ENCODE peak calls at places on chromosomes 2 and 18, in six cellular contexts. V is heart right ventricle; Z is esophagus squamous epithelium; U is pancreas; E is CD4-positive, alpha-beta memory T cell; X is testis. S is an unnamed sample. For H3K4me1 and H3K27me3, the result is how much of the 10 kb centered on the place peaks cover.

GRCh38 chr2:159710601-159711180 is 1.6 kb upstream of the MARCHF7 start:
- DNase-seq in V (no peak), Z (no peak), U (no peak), E (no peak), X (no peak), S (no peak)

GRCh38 chr18:59881728-59882685 is 17.8 kb upstream of the PMAIP1 start:
- DNase-seq in V (no peak), Z (no peak), U (no peak), E (no peak), X (no peak), S (no peak)

GRCh38 chr18:78459646-78460045 is 520.0 kb upstream of the SALL3 start:
- DNase-seq in V (no peak), Z (no peak), U (no peak), E (no peak), X (no peak), S (no peak)

GRCh38 chr2:20378341-20378740 is 27.7 kb upstream of the PUM2 start:
- DNase-seq in V (no peak), Z (no peak), U (no peak), E (no peak), X (no peak), S (no peak)

GRCh38 chr2:171762879-171763573 is 75.8 kb downstream of the DYNC1I2 start:
- DNase-seq in V (no peak), Z (no peak), U (no peak), E (no peak), X (no peak), S (peak)

GRCh38 chr18:67194886-67195285 is 321.6 kb downstream of the DSEL start:
- DNase-seq in V (no peak), Z (no peak), U (no peak), E (no peak), X (no peak), S (peak)

GRCh38 chr2:163155279-163155883 is 316.8 kb upstream of the KCNH7 start:
- DNase-seq in V (no peak), Z (no peak), U (no peak), E (no peak), X (no peak), S (no peak)

GRCh38 chr2:132460781-132461180 is 44.2 kb downstream of the GPR39 start:
- DNase-seq in V (no peak), Z (no peak), U (no peak), E (no peak), X (no peak), S (no peak)

GRCh38 chr18:76209597-76209996 is 285.4 kb downstream of the ZNF516 start:
- DNase-seq in V (no peak), Z (no peak), U (no peak), E (no peak), X (no peak), S (no peak)

GRCh38 chr2:188322569-188323531 is 31.2 kb downstream of the GULP1 start:
- DNase-seq in V (no peak), Z (no peak), U (no peak), E (no peak), X (no peak), S (no peak)

GRCh38 chr2:121266543-121267106 is 18.4 kb downstream of the TFCP2L1 start:
- DNase-seq in V (no peak), Z (no peak), U (no peak), E (no peak), X (no peak), S (no peak)

GRCh38 chr2:41941831-41942230 is 106.0 kb upstream of the PKDCC start:
- DNase-seq in V (no peak), Z (no peak), U (no peak), E (no peak), X (no peak), S (no peak)

GRCh38 chr2:64168756-64169155 is 24.5 kb upstream of the PELI1 start:
- DNase-seq in V (no peak), Z (no peak), U (no peak), E (no peak), X (no peak), S (no peak)

GRCh38 chr2:218719457-218719856 is 8.8 kb downstream of the TTLL4 start:
- DNase-seq in V (no peak), Z (no peak), U (no peak), E (no peak), X (no peak), S (no peak)

GRCh38 chr2:192267484-192267883 is 72.8 kb upstream of the TMEFF2 start:
- DNase-seq in V (no peak), Z (no peak), U (no peak), E (no peak), X (no peak), S (no peak)

GRCh38 chr2:74261204-74261864 is 62.9 kb downstream of the MTHFD2 start:
- DNase-seq in V (peak), Z (no peak), U (no peak), E (no peak), X (no peak), S (peak)

GRCh38 chr2:45268631-45269030 is 259.4 kb upstream of the SIX2 start:
- DNase-seq in V (no peak), Z (no peak), U (no peak), E (no peak), X (no peak), S (no peak)

GRCh38 chr2:207119048-207119447 is 46.7 kb downstream of the KLF7 start:
- DNase-seq in V (no peak), Z (no peak), U (no peak), E (no peak), X (no peak), S (no peak)

GRCh38 chr2:96764253-96764637 is 3.5 kb downstream of the CNNM4 start:
- DNase-seq in V (peak), Z (no peak), U (no peak), E (no peak), X (no peak), S (no peak)

GRCh38 chr2:224359569-224359968 is 42.3 kb downstream of the FAM124B start:
- DNase-seq in V (no peak), Z (no peak), U (no peak), E (no peak), X (no peak), S (peak)

GRCh38 chr2:60581461-60582282 is 28.2 kb upstream of the BCL11A start:
- DNase-seq in V (peak), Z (peak), U (peak), E (peak), X (peak), S (peak)

GRCh38 chr2:177324797-177325196 is 60.3 kb upstream of the NFE2L2 start:
- DNase-seq in V (no peak), Z (no peak), U (no peak), E (no peak), X (no peak), S (no peak)

GRCh38 chr2:161004379-161004778 is 155.8 kb upstream of the TANK start:
- DNase-seq in V (no peak), Z (no peak), U (no peak), E (no peak), X (no peak), S (no peak)

GRCh38 chr2:60959501-60959900 is 58.0 kb upstream of the PEX13 start:
- DNase-seq in V (no peak), Z (no peak), U (no peak), E (no peak), X (no peak), S (no peak)

GRCh38 chr2:229572434-229573338 is 141.7 kb downstream of the DNER start:
- DNase-seq in V (no peak), Z (no peak), U (no peak), E (no peak), X (no peak), S (no peak)

GRCh38 chr2:175837046-175837445 is 165.0 kb downstream of the LNPK start:
- DNase-seq in V (no peak), Z (no peak), U (no peak), E (no peak), X (no peak), S (no peak)

GRCh38 chr2:145220496-145220895 is 700.6 kb upstream of the ZEB2 start:
- DNase-seq in V (no peak), Z (no peak), U (no peak), E (no peak), X (no peak), S (no peak)

GRCh38 chr2:174597347-174598047 is at the start of gene WIPF1:
- DNase-seq in V (peak), Z (peak), U (no peak), E (peak), X (no peak), S (no peak)

GRCh38 chr2:170822292-170822884 is 5.7 kb downstream of the GAD1 start:
- DNase-seq in V (no peak), Z (no peak), U (no peak), E (no peak), X (peak), S (no peak)

GRCh38 chr18:25278415-25278814 is 73.6 kb downstream of the ZNF521 start:
- DNase-seq in V (no peak), Z (no peak), U (no peak), E (no peak), X (no peak), S (no peak)

GRCh38 chr2:215049341-215049740 is 89.1 kb downstream of the ABCA12 start:
- DNase-seq in V (no peak), Z (no peak), U (no peak), E (no peak), X (no peak), S (no peak)

GRCh38 chr2:78890940-78891339 is 134.6 kb upstream of the REG3G start:
- DNase-seq in V (no peak), Z (no peak), U (no peak), E (no peak), X (no peak), S (no peak)

GRCh38 chr2:22355816-22356433 is 1029.1 kb upstream of the KLHL29 start:
- DNase-seq in V (peak), Z (no peak), U (peak), E (no peak), X (peak), S (peak)

DNA sequence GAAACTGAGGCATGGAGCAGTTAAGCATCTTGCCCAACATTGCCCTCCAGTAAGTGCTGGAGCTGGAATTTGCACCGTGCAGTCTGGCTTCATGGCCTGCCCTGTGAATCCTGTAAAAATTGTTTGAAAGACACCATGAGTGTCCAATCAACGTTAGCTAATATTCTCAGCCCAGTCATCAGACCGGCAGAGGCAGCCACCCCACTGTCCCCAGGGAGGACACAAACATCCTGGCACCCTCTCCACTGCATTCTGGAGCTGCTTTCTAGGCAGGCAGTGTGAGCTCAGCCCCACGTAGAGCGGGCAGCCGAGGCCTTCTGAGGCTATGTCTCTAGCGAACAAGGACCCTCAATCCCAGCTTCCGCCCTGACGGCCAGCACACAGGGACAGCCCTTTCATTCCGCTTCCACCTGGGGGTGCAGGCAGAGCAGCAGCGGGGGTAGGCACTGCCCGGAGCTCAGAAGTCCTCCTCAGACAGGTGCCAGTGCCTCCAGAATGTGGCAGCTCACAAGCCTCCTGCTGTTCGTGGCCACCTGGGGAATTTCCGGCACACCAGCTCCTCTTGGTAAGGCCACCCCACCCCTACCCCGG is 1.3 kb downstream of the PROC start:
- DNase-seq in V (no peak), Z (no peak), U (no peak), E (no peak), X (no peak), S (no peak)
- H3K4me1 ChIP-seq in V (under half), Z (under half), U (under half), E (under half), X (under half), S (under half)

GRCh38 chr2:233434666-233435375 is 80.5 kb downstream of the DGKD start:
- DNase-seq in V (no peak), Z (no peak), U (no peak), E (no peak), X (peak), S (no peak)

GRCh38 chr2:233436691-233437438 is 82.6 kb downstream of the DGKD start:
- DNase-seq in V (peak), Z (no peak), U (no peak), E (no peak), X (no peak), S (no peak)

GRCh38 chr2:233435436-233436190 is 81.3 kb downstream of the DGKD start:
- DNase-seq in V (no peak), Z (no peak), U (no peak), E (no peak), X (peak), S (no peak)

GRCh38 chr2:233437439-233437955 is 83.2 kb downstream of the DGKD start:
- DNase-seq in V (no peak), Z (no peak), U (no peak), E (no peak), X (no peak), S (no peak)

DNA sequence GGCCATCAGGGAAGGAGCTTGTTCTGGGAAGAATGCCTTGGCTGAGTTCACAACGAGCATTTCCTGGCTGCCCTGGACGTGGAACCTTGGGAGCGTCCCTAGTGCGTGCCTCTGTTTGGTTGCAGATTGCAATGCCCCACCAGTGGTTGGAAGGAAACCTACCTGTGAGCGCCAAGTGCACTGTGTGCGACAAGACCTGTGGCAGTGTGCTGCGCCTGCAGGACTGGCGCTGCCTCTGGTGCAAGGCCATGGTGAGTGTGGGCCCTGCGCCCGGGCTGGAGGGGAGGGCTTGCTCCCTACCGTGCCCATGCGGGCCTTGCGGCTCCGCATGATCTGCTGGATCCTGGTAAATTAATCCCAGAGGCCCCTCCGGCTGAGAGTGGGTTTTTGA is 81.9 kb downstream of the DGKD start:
- DNase-seq in V (no peak), Z (no peak), U (no peak), E (no peak), X (peak), S (no peak)
- H3K27me3 ChIP-seq in V (under half), Z (under half), U (under half), E (under half), X (under half), S (under half)

GRCh38 chr2:236969075-236969474 is 116.6 kb upstream of the COPS8 start:
- DNase-seq in V (no peak), Z (no peak), U (no peak), E (no peak), X (no peak), S (no peak)
- H3K4me3 ChIP-seq in V (no peak), Z (no peak), U (no peak), E (no peak), X (no peak), S (no peak)

DNA sequence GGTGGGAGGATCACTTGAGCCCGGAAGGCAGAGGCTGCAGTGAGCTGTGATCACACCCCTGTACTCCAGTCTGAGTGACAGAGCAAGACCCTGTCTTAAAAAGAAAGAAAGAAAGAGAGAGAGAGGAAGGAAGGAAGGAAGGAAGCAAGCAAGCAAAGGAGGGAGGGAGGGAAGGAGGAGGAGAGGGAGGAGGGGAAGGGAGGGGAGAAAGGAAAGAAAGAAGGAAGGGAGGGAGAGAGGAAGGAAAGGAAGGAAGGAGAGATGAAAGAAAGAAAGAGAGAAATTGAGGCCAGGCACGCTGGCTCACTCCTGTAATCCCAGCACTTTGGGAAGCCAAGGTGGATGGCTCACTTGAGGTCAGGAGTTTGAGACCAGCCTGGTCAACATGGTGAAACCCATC is 2.3 kb upstream of the NCKAP1 start:
- DNase-seq in V (no peak), Z (no peak), U (no peak), E (no peak), X (no peak), S (no peak)
- H3K4me1 ChIP-seq in V (under half), Z (under half), U (under half), E (under half), X (under half), S (under half)

DNA sequence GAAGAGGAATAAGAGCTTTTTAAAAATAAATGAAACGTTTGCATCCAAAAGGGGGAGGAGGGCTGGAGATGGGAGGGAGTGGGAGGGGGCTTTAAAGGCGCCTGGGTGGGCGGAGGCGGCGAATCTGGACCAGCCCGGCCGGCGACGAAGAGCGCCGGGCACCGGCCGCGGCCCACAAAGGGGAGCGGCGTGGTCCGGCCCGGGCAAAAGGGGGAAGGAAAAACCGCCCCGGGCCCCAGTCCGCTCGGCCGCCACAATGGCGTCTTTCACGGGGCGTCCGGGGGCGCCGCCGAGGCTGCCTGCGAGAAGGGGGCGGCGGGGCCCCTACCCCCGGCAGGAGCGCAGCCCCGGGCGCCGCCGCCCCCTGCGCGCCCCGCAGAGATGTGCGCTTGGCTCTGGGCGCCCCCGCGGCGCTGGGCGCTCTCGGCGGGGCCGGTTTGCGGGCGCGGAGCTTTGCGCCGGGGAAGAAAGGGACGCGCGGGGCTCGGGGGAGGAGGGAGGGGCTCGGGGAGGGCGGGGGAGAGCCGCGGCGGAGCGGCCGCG is 108.1 kb upstream of the KCTD1 start:
- DNase-seq in V (no peak), Z (no peak), U (no peak), E (no peak), X (no peak), S (no peak)
- H3K27me3 ChIP-seq in V (under half), Z (under half), U (under half), E (under half), X (under half), S (under half)

GRCh38 chr18:2857491-2858063 is 10.8 kb downstream of the EMILIN2 start:
- DNase-seq in V (peak), Z (no peak), U (no peak), E (no peak), X (peak), S (no peak)
- H3K4me3 ChIP-seq in V (no peak), Z (no peak), U (no peak), E (no peak), X (no peak), S (no peak)